ENCODE peak calls at places on chromosomes 11 and 22, in eight cellular contexts. One of them, this sample, is unnamed. For H3K4me1, the result is how much of the 10 kb centered on the place peaks cover.

GRCh38 chr22:25402501-25403283 is 161.8 kb upstream of the GRK3 start:
- DNase-seq in breast epithelium: no peak
- DNase-seq in CD4-positive, alpha-beta memory T cell: no peak
- DNase-seq in right cardiac atrium: peak
- DNase-seq in A549: no peak
- DNase-seq in PC-3: peak
- DNase-seq in CD8-positive, alpha-beta T cell: no peak
- DNase-seq in SK-N-SH: no peak
- DNase-seq in this sample: no peak

GRCh38 chr11:8871283-8871775 is 39.7 kb upstream of the AKIP1 start:
- DNase-seq in A549: peak
- DNase-seq in right cardiac atrium: peak
- DNase-seq in CD4-positive, alpha-beta memory T cell: no peak
- DNase-seq in breast epithelium: peak
- DNase-seq in PC-3: peak
- DNase-seq in CD8-positive, alpha-beta T cell: no peak
- DNase-seq in SK-N-SH: peak
- DNase-seq in this sample: no peak

GRCh38 chr11:78168539-78169477 is 19.6 kb downstream of the KCTD21 start:
- DNase-seq in PC-3: no peak
- DNase-seq in CD4-positive, alpha-beta memory T cell: no peak
- DNase-seq in right cardiac atrium: peak
- DNase-seq in CD8-positive, alpha-beta T cell: no peak
- DNase-seq in A549: no peak
- DNase-seq in breast epithelium: no peak
- DNase-seq in SK-N-SH: peak
- DNase-seq in this sample: no peak

GRCh38 chr11:86972734-86973133 is 17.5 kb upstream of the FZD4 start:
- DNase-seq in CD8-positive, alpha-beta T cell: no peak
- DNase-seq in right cardiac atrium: no peak
- DNase-seq in A549: no peak
- DNase-seq in PC-3: no peak
- DNase-seq in breast epithelium: no peak
- DNase-seq in SK-N-SH: no peak
- DNase-seq in CD4-positive, alpha-beta memory T cell: no peak
- DNase-seq in this sample: no peak

GRCh38 chr11:5684627-5685362 is at the start of gene TRIM5:
- DNase-seq in PC-3: peak
- DNase-seq in SK-N-SH: peak
- DNase-seq in CD8-positive, alpha-beta T cell: peak
- DNase-seq in CD4-positive, alpha-beta memory T cell: peak
- DNase-seq in breast epithelium: peak
- DNase-seq in A549: peak
- DNase-seq in right cardiac atrium: peak
- DNase-seq in this sample: peak

GRCh38 chr22:46810856-46811786 is 48.7 kb downstream of the TBC1D22A start:
- DNase-seq in CD4-positive, alpha-beta memory T cell: no peak
- DNase-seq in right cardiac atrium: no peak
- DNase-seq in PC-3: no peak
- DNase-seq in CD8-positive, alpha-beta T cell: no peak
- DNase-seq in breast epithelium: no peak
- DNase-seq in SK-N-SH: no peak
- DNase-seq in A549: no peak
- DNase-seq in this sample: no peak

GRCh38 chr11:126313826-126314225 is 10.0 kb downstream of the DCPS start:
- DNase-seq in A549: no peak
- DNase-seq in CD8-positive, alpha-beta T cell: no peak
- DNase-seq in SK-N-SH: no peak
- DNase-seq in right cardiac atrium: no peak
- DNase-seq in breast epithelium: no peak
- DNase-seq in PC-3: no peak
- DNase-seq in CD4-positive, alpha-beta memory T cell: no peak
- DNase-seq in this sample: no peak

GRCh38 chr22:36330655-36331305 is 57.0 kb downstream of the MYH9 start:
- DNase-seq in A549: no peak
- DNase-seq in right cardiac atrium: peak
- DNase-seq in breast epithelium: no peak
- DNase-seq in SK-N-SH: no peak
- DNase-seq in CD8-positive, alpha-beta T cell: no peak
- DNase-seq in PC-3: peak
- DNase-seq in CD4-positive, alpha-beta memory T cell: peak
- DNase-seq in this sample: no peak

GRCh38 chr11:37465221-37465620 is 867.2 kb upstream of the RAG2 start:
- DNase-seq in PC-3: no peak
- DNase-seq in CD4-positive, alpha-beta memory T cell: no peak
- DNase-seq in SK-N-SH: no peak
- DNase-seq in A549: no peak
- DNase-seq in CD8-positive, alpha-beta T cell: no peak
- DNase-seq in breast epithelium: no peak
- DNase-seq in right cardiac atrium: no peak
- DNase-seq in this sample: no peak

GRCh38 chr22:45268167-45268957 is 16.4 kb upstream of the UPK3A start:
- DNase-seq in right cardiac atrium: peak
- DNase-seq in CD8-positive, alpha-beta T cell: peak
- DNase-seq in CD4-positive, alpha-beta memory T cell: peak
- DNase-seq in SK-N-SH: peak
- DNase-seq in breast epithelium: no peak
- DNase-seq in PC-3: no peak
- DNase-seq in A549: peak
- DNase-seq in this sample: no peak

GRCh38 chr11:2708151-2708581 is 8.4 kb upstream of the KCNQ1OT1 start:
- DNase-seq in A549: no peak
- DNase-seq in CD4-positive, alpha-beta memory T cell: no peak
- DNase-seq in right cardiac atrium: peak
- DNase-seq in SK-N-SH: no peak
- DNase-seq in CD8-positive, alpha-beta T cell: no peak
- DNase-seq in PC-3: no peak
- DNase-seq in breast epithelium: peak
- DNase-seq in this sample: no peak

GRCh38 chr11:75839851-75840250 is 24.8 kb downstream of the UVRAG start:
- DNase-seq in SK-N-SH: no peak
- DNase-seq in CD4-positive, alpha-beta memory T cell: no peak
- DNase-seq in A549: no peak
- DNase-seq in CD8-positive, alpha-beta T cell: no peak
- DNase-seq in breast epithelium: no peak
- DNase-seq in PC-3: no peak
- DNase-seq in right cardiac atrium: no peak
- DNase-seq in this sample: no peak

GRCh38 chr11:292211-293121 is 3.5 kb downstream of the PGGHG start:
- DNase-seq in A549: no peak
- DNase-seq in right cardiac atrium: peak
- DNase-seq in SK-N-SH: no peak
- DNase-seq in CD4-positive, alpha-beta memory T cell: peak
- DNase-seq in CD8-positive, alpha-beta T cell: no peak
- DNase-seq in PC-3: no peak
- DNase-seq in breast epithelium: no peak
- DNase-seq in this sample: no peak

GRCh38 chr22:38228873-38229740 is 27.3 kb downstream of the MAFF start:
- DNase-seq in breast epithelium: peak
- DNase-seq in CD4-positive, alpha-beta memory T cell: no peak
- DNase-seq in A549: peak
- DNase-seq in CD8-positive, alpha-beta T cell: no peak
- DNase-seq in SK-N-SH: no peak
- DNase-seq in PC-3: peak
- DNase-seq in right cardiac atrium: peak
- DNase-seq in this sample: no peak

DNA sequence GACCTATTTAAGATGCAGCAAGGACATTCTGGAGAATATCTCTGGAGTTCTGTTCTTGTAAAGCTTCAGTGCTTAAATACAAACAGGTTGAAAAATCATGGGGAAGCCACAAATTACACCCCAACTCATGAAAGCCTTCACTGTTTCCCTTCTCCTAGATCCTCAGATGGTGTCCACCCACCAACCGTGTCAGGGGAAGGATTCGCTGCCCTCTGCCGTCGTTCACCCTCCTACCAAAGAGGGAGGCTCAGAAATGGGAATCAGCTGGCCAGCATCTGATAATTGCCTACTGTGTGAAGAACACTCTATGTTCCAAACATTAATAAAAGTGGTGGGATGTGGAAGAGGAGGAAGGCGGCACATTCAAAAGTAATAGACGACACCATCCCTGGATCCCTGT is 7.4 kb upstream of the HEPACAM start:
- DNase-seq in CD4-positive, alpha-beta memory T cell: no peak
- DNase-seq in breast epithelium: no peak
- DNase-seq in SK-N-SH: no peak
- DNase-seq in A549: no peak
- DNase-seq in PC-3: no peak
- DNase-seq in CD8-positive, alpha-beta T cell: no peak
- DNase-seq in right cardiac atrium: no peak
- DNase-seq in this sample: no peak
- H3K27ac ChIP-seq in CD4-positive, alpha-beta memory T cell: no peak
- H3K27ac ChIP-seq in breast epithelium: no peak
- H3K27ac ChIP-seq in SK-N-SH: no peak
- H3K27ac ChIP-seq in A549: no peak
- H3K27ac ChIP-seq in PC-3: no peak
- H3K27ac ChIP-seq in CD8-positive, alpha-beta T cell: no peak
- H3K27ac ChIP-seq in right cardiac atrium: no peak
- H3K27ac ChIP-seq in this sample: no peak

GRCh38 chr11:12430912-12431311 is 53.5 kb downstream of the PARVA start:
- DNase-seq in PC-3: peak
- DNase-seq in A549: peak
- DNase-seq in SK-N-SH: no peak
- DNase-seq in CD4-positive, alpha-beta memory T cell: no peak
- DNase-seq in CD8-positive, alpha-beta T cell: no peak
- DNase-seq in right cardiac atrium: peak
- DNase-seq in breast epithelium: peak
- DNase-seq in this sample: no peak

GRCh38 chr11:12434255-12434654 is 56.9 kb downstream of the PARVA start:
- DNase-seq in right cardiac atrium: no peak
- DNase-seq in CD8-positive, alpha-beta T cell: no peak
- DNase-seq in PC-3: no peak
- DNase-seq in breast epithelium: no peak
- DNase-seq in SK-N-SH: no peak
- DNase-seq in A549: no peak
- DNase-seq in CD4-positive, alpha-beta memory T cell: no peak
- DNase-seq in this sample: no peak

GRCh38 chr11:12433571-12434061 is 56.2 kb downstream of the PARVA start:
- DNase-seq in PC-3: no peak
- DNase-seq in breast epithelium: no peak
- DNase-seq in CD8-positive, alpha-beta T cell: no peak
- DNase-seq in A549: no peak
- DNase-seq in CD4-positive, alpha-beta memory T cell: no peak
- DNase-seq in SK-N-SH: peak
- DNase-seq in right cardiac atrium: no peak
- DNase-seq in this sample: no peak

GRCh38 chr11:12430351-12430750 is 53.0 kb downstream of the PARVA start:
- DNase-seq in A549: no peak
- DNase-seq in breast epithelium: peak
- DNase-seq in CD8-positive, alpha-beta T cell: no peak
- DNase-seq in PC-3: peak
- DNase-seq in right cardiac atrium: no peak
- DNase-seq in SK-N-SH: no peak
- DNase-seq in CD4-positive, alpha-beta memory T cell: no peak
- DNase-seq in this sample: no peak

GRCh38 chr11:12432507-12432906 is 55.1 kb downstream of the PARVA start:
- DNase-seq in A549: no peak
- DNase-seq in PC-3: no peak
- DNase-seq in right cardiac atrium: no peak
- DNase-seq in breast epithelium: no peak
- DNase-seq in SK-N-SH: no peak
- DNase-seq in CD4-positive, alpha-beta memory T cell: no peak
- DNase-seq in CD8-positive, alpha-beta T cell: no peak
- DNase-seq in this sample: no peak
- H3K4me1 ChIP-seq in A549: under half
- H3K4me1 ChIP-seq in PC-3: under half
- H3K4me1 ChIP-seq in right cardiac atrium: under half
- H3K4me1 ChIP-seq in breast epithelium: under half
- H3K4me1 ChIP-seq in SK-N-SH: under half
- H3K4me1 ChIP-seq in CD4-positive, alpha-beta memory T cell: under half
- H3K4me1 ChIP-seq in CD8-positive, alpha-beta T cell: under half
- H3K4me1 ChIP-seq in this sample: under half

GRCh38 chr11:46387919-46388618 is 3.5 kb downstream of the CHRM4 start:
- DNase-seq in right cardiac atrium: peak
- DNase-seq in PC-3: no peak
- DNase-seq in CD8-positive, alpha-beta T cell: no peak
- DNase-seq in SK-N-SH: no peak
- DNase-seq in CD4-positive, alpha-beta memory T cell: no peak
- DNase-seq in A549: no peak
- DNase-seq in breast epithelium: no peak
- DNase-seq in this sample: no peak

GRCh38 chr11:46389450-46390330 is 1.9 kb downstream of the CHRM4 start:
- DNase-seq in right cardiac atrium: peak
- DNase-seq in CD4-positive, alpha-beta memory T cell: no peak
- DNase-seq in CD8-positive, alpha-beta T cell: no peak
- DNase-seq in A549: peak
- DNase-seq in PC-3: peak
- DNase-seq in breast epithelium: no peak
- DNase-seq in SK-N-SH: peak
- DNase-seq in this sample: no peak

GRCh38 chr11:46387456-46387855 is 4.1 kb downstream of the CHRM4 start:
- DNase-seq in right cardiac atrium: peak
- DNase-seq in A549: no peak
- DNase-seq in breast epithelium: no peak
- DNase-seq in CD8-positive, alpha-beta T cell: no peak
- DNase-seq in CD4-positive, alpha-beta memory T cell: no peak
- DNase-seq in PC-3: no peak
- DNase-seq in SK-N-SH: no peak
- DNase-seq in this sample: no peak

GRCh38 chr11:46390331-46391171 is 1.0 kb downstream of the CHRM4 start:
- DNase-seq in breast epithelium: no peak
- DNase-seq in right cardiac atrium: peak
- DNase-seq in SK-N-SH: peak
- DNase-seq in CD4-positive, alpha-beta memory T cell: no peak
- DNase-seq in PC-3: no peak
- DNase-seq in A549: no peak
- DNase-seq in CD8-positive, alpha-beta T cell: no peak
- DNase-seq in this sample: no peak

GRCh38 chr11:46388619-46389449 is 2.7 kb downstream of the CHRM4 start:
- DNase-seq in PC-3: no peak
- DNase-seq in CD4-positive, alpha-beta memory T cell: no peak
- DNase-seq in SK-N-SH: no peak
- DNase-seq in breast epithelium: no peak
- DNase-seq in A549: no peak
- DNase-seq in right cardiac atrium: peak
- DNase-seq in CD8-positive, alpha-beta T cell: no peak
- DNase-seq in this sample: no peak
- H3K4me3 ChIP-seq in PC-3: peak
- H3K4me3 ChIP-seq in CD4-positive, alpha-beta memory T cell: no peak
- H3K4me3 ChIP-seq in SK-N-SH: peak
- H3K4me3 ChIP-seq in breast epithelium: peak
- H3K4me3 ChIP-seq in A549: peak
- H3K4me3 ChIP-seq in right cardiac atrium: no peak
- H3K4me3 ChIP-seq in CD8-positive, alpha-beta T cell: no peak
- H3K4me3 ChIP-seq in this sample: no peak

DNA sequence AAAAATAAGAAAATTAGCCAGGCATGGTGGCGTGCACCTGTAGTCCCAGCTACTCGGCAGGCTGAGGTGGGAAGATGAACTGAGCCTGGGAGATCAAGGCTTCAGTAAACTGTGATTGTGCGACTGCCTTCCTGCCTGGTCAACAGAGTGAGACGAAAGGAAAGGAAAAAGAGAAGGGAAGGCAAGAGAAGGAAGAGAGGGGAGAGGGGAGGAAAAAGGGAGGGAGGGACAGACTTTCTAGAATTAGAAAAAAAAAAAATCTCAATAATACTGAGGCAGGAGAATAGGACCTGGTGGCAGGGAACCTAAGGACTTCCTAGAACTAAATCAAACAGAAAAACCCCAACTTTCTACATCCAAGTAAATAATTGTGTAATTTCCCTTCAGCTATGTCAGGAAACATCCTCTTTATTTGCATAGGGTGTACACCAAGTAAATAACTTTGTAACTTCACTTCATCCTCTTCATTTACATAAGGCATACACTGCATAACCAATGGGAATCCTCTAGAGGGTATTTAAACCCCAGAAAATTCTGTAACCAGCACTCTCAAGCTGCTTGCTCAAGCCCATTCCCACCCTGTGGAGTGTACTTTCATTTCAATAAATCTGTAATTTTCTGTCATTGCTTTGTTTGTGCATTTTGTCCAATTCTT is 8.7 kb downstream of the SBF2 start:
- DNase-seq in CD4-positive, alpha-beta memory T cell: no peak
- DNase-seq in SK-N-SH: no peak
- DNase-seq in right cardiac atrium: no peak
- DNase-seq in breast epithelium: no peak
- DNase-seq in PC-3: peak
- DNase-seq in CD8-positive, alpha-beta T cell: no peak
- DNase-seq in A549: no peak
- DNase-seq in this sample: no peak
- H3K27ac ChIP-seq in CD4-positive, alpha-beta memory T cell: no peak
- H3K27ac ChIP-seq in SK-N-SH: no peak
- H3K27ac ChIP-seq in right cardiac atrium: no peak
- H3K27ac ChIP-seq in breast epithelium: no peak
- H3K27ac ChIP-seq in PC-3: no peak
- H3K27ac ChIP-seq in CD8-positive, alpha-beta T cell: no peak
- H3K27ac ChIP-seq in A549: peak
- H3K27ac ChIP-seq in this sample: no peak

This sample was measured in CD8-positive, alpha-beta memory T cell.